ENCODE peak calls at places on chromosomes 12 and 14, in six cellular contexts. K is GM12878, G is A549, D is K562, P is upper lobe of left lung, C is HepG2. T is an unnamed sample.
A peak's percentile ranks its signal among the peaks of the same experiment; 100 is the strongest.

GRCh38 chr12:69779928-69780327 is 41.3 kb downstream of the RAB3IP start:
- ATAC-seq in K (peak; percentile 74), G (peak; percentile 87), P (no peak), C (peak; percentile 71), D (peak; percentile 98), T (no peak)

GRCh38 chr14:52700701-52701172 is 5.4 kb upstream of the ERO1A start:
- ATAC-seq in C (peak; percentile 60), G (peak; percentile 55), D (no peak), K (peak; percentile 63), P (no peak), T (no peak)

GRCh38 chr12:25994252-25994651 is 35.8 kb downstream of the RASSF8 start:
- ATAC-seq in C (no peak), D (no peak), K (no peak), G (no peak), P (no peak), T (no peak)

GRCh38 chr12:109723311-109723791 is 9.7 kb downstream of the FAM222A start:
- ATAC-seq in P (no peak), K (no peak), D (no peak), C (no peak), G (no peak), T (peak; percentile 78)

GRCh38 chr12:3613641-3614180 is 122.7 kb downstream of the PRMT8 start:
- ATAC-seq in C (no peak), P (no peak), G (no peak), D (no peak), K (no peak), T (no peak)

GRCh38 chr14:50792634-50793068 is 38.3 kb downstream of the NIN start:
- ATAC-seq in K (peak; percentile 5), D (no peak), G (no peak), P (no peak), C (no peak), T (no peak)

GRCh38 chr12:49893753-49894752 is 9.6 kb downstream of the FAIM2 start:
- ATAC-seq in C (no peak), D (no peak), P (no peak), G (peak; percentile 47), K (no peak), T (no peak)

GRCh38 chr14:34614638-34615037 is 15.3 kb downstream of the SNX6 start:
- ATAC-seq in C (no peak), K (no peak), G (no peak), P (no peak), D (no peak), T (no peak)

GRCh38 chr14:102602421-102603292 is 10.2 kb downstream of the RCOR1 start:
- ATAC-seq in D (no peak), G (no peak), K (no peak), C (no peak), P (peak; percentile 69), T (no peak)

GRCh38 chr12:22578328-22578727 is 34.0 kb upstream of the C2CD5 start:
- ATAC-seq in C (no peak), K (no peak), D (no peak), P (no peak), G (no peak), T (no peak)

GRCh38 chr12:49647280-49647679 is 23.9 kb downstream of the PRPF40B start:
- ATAC-seq in G (no peak), D (no peak), P (no peak), K (no peak), C (no peak), T (peak; percentile 39)

GRCh38 chr14:74630881-74631690 is 19.0 kb upstream of the LTBP2 start:
- ATAC-seq in G (peak; percentile 16), K (no peak), P (peak; percentile 38), D (no peak), C (peak; percentile 48), T (peak; percentile 51)

GRCh38 chr14:31124197-31124596 is 83.4 kb downstream of the HECTD1 start:
- ATAC-seq in D (no peak), P (no peak), K (no peak), C (no peak), G (no peak), T (no peak)

GRCh38 chr14:73239463-73240241 is 2.3 kb downstream of the PAPLN start:
- ATAC-seq in C (no peak), P (peak; percentile 6), K (no peak), G (no peak), D (no peak), T (peak; percentile 32)

DNA sequence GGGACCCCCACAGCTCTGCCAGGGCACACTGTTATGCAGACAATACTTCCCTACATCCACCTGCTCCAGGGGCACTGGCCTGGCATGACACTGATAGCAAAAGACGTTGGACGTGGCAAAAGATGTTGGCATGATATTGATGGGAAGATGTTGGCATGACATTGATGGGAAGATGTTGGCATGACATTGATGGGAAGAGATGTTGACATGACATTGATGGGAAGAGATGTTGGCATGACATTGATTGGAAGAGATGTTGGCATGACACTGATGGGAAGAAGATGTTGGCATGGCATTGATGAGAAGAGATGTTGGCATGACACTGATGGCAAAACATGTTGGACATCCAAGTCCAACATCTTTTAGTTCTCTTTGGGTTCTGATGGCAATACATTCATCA is 11.4 kb upstream of the DEGS2 start:
- ATAC-seq in D (no peak), C (no peak), K (no peak), P (no peak), G (no peak), T (no peak)
- TF ChIP-seq EP300 in D (no peak), C (no peak), K (no peak), P (no peak), G (no peak), T (no peak)

DNA sequence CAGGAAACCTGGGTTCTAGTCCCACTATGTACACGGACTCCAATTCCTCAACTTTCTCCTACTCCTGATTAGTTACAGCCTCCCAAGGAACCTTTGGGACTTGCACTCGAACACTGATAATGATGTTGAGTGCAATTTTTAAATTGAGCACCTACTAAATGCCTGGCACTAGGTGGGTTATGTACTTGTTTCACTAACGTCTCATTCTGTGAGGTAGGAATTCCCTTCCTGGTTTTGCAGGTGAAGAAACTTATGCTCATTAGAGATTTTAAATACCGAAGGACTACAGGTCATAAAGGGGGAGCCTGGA is 536 bp downstream of the PARPBP start:
- ATAC-seq in P (no peak), K (no peak), D (no peak), G (no peak), C (no peak), T (no peak)
- H3K4me1 ChIP-seq in P (peaks cover 20% of the 10 kb centered on the region), K (no peaks in the 10 kb centered on the region), D (no peaks in the 10 kb centered on the region), G (peaks cover 24% of the 10 kb centered on the region), C (peaks cover 33% of the 10 kb centered on the region), T (peaks cover 25% of the 10 kb centered on the region)

DNA sequence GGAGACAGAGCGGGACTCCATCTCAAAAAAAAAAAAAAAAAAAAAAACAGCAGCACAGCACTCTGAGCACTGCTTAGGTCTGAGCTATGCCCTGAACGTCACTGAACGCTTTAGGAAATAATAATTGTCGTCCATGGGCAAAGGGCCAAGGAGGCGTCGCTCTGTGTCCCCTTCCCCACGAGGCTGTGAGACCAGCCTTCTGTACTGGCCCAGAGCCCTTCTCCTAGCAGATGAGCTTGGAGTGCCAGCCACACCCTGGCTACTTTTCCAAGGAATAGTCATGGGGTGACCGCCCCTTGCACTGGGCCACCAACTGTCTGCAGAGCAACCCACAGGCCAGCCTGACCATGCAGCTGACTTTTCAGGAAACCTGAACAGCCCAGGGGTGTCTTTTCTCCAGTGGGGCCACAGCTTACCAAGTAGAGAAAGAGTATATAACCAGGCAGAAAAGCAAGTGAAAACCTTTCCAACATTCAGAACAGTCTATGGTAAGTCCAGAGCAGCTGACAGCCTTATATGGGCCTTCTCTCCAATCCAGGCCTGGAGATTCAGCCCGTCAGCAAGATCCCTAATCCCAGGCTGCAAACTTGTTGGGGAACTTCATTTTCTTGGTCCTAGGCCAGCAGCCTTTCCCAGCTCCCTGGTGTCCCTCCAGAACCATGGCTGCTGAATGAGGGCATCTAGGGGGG is 28.5 kb downstream of the CD9 start:
- ATAC-seq in G (peak; percentile 18), C (no peak), D (no peak), K (no peak), P (no peak), T (peak; percentile 12)
- TF ChIP-seq EP300 in G (no peak), C (no peak), D (no peak), K (no peak), P (no peak), T (no peak)

DNA sequence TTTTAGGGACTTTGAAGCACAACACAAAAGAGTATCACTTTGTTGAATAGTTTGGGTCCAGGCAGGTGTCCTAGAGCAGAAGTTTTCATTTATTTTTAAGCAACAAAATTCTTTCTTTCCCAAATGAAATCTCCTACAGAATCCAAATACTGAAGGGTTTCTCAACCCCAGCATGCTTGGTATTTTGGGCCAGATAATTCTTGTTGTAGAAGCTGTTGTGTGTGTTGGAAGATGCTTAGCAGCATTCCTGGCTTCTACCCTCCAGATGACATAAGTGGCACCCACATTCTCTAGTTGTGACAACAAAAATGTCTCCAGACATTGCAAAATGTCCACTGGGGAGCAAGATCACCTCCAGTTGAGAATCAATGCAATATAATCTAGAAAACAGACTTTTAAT is 97.8 kb downstream of the PRKCH start:
- ATAC-seq in C (no peak), D (no peak), K (no peak), P (no peak), G (no peak), T (no peak)
- H3K4me1 ChIP-seq in C (no peaks in the 10 kb centered on the region), D (no peaks in the 10 kb centered on the region), K (peaks cover 15% of the 10 kb centered on the region), P (peaks cover 56% of the 10 kb centered on the region), G (peaks cover 27% of the 10 kb centered on the region), T (no peaks in the 10 kb centered on the region)

GRCh38 chr12:96237035-96237434 is 42.9 kb downstream of the ELK3 start:
- ATAC-seq in G (no peak), P (no peak), D (no peak), C (no peak), K (no peak), T (no peak)

GRCh38 chr12:96235497-96235826 is 41.3 kb downstream of the ELK3 start:
- ATAC-seq in K (no peak), C (no peak), D (no peak), G (no peak), P (no peak), T (no peak)

GRCh38 chr12:96238336-96239031 is 44.3 kb downstream of the ELK3 start:
- ATAC-seq in G (no peak), C (no peak), D (no peak), K (no peak), P (no peak), T (no peak)

GRCh38 chr12:96236221-96236822 is 42.1 kb downstream of the ELK3 start:
- ATAC-seq in P (peak; percentile 67), K (no peak), G (peak; percentile 35), C (no peak), D (no peak), T (peak; percentile 16)

DNA sequence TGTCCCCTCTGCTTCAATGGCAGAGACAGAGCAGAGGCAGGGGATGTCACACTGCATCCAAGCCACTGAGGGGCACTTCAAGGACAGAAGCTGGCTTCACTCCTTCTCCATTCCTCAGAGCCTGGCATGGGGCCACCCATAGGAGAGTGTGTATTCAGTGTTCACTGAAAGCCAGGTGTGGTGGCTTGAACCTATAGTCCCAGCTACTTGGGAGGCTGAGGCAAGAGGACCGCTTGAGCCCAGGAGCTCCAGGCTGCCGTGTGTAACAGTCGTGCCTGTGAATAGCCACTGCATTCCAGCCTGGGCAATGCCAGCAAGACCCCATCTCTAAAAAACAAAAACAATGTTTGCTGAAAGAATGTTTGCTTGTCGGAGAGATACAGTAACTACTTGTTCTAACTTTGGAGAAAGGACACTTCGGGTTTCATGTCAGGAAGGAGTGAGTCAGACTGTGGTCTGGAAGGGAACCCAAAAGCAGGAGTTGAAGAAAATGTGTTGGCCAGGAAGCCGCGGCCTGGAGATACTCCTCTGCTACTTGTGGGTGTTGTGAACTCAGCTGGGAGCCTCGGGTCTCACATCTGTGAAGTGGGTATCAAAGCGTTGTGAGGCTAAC is 43.4 kb downstream of the ELK3 start:
- ATAC-seq in K (peak; percentile 16), G (no peak), P (peak; percentile 65), C (no peak), D (no peak), T (peak; percentile 25)
- TF ChIP-seq EP300 in K (no peak), G (no peak), P (no peak), C (no peak), D (no peak), T (no peak)

T was measured in gastroesophageal sphincter.